ENCODE peak calls at places on chromosome 15, in five cellular contexts. One of them, this sample, is unnamed.

GRCh38 chr15:77112819-77113569 is 42.1 kb upstream of the TSPAN3 start:
- DNase-seq in A549: no peak
- DNase-seq in HepG2: no peak
- DNase-seq in K562: no peak
- DNase-seq in GM12878: no peak
- DNase-seq in this sample: no peak

GRCh38 chr15:40029979-40030893 is 8.7 kb downstream of the SRP14 start:
- DNase-seq in A549: peak
- DNase-seq in HepG2: peak
- DNase-seq in K562: peak
- DNase-seq in GM12878: no peak
- DNase-seq in this sample: peak

GRCh38 chr15:34436126-34436955 is 1.3 kb downstream of the GOLGA8A start:
- DNase-seq in A549: no peak
- DNase-seq in HepG2: no peak
- DNase-seq in K562: peak
- DNase-seq in GM12878: no peak
- DNase-seq in this sample: peak

GRCh38 chr15:88727439-88727838 is 75.8 kb upstream of the ACAN start:
- DNase-seq in A549: no peak
- DNase-seq in HepG2: no peak
- DNase-seq in K562: no peak
- DNase-seq in GM12878: no peak
- DNase-seq in this sample: no peak

GRCh38 chr15:79673416-79674123 is 223.2 kb downstream of the MTHFS start:
- DNase-seq in A549: peak
- DNase-seq in HepG2: no peak
- DNase-seq in K562: no peak
- DNase-seq in GM12878: peak
- DNase-seq in this sample: no peak

GRCh38 chr15:82183121-82184031 is 79.2 kb downstream of the EFL1 start:
- DNase-seq in A549: no peak
- DNase-seq in HepG2: no peak
- DNase-seq in K562: no peak
- DNase-seq in GM12878: no peak
- DNase-seq in this sample: no peak

GRCh38 chr15:96070636-96071035 is 259.9 kb upstream of the NR2F2 start:
- DNase-seq in A549: peak
- DNase-seq in HepG2: no peak
- DNase-seq in K562: no peak
- DNase-seq in GM12878: no peak
- DNase-seq in this sample: no peak

GRCh38 chr15:25862469-25863066 is 559 bp downstream of the ATP10A start:
- DNase-seq in A549: peak
- DNase-seq in HepG2: no peak
- DNase-seq in K562: no peak
- DNase-seq in GM12878: no peak
- DNase-seq in this sample: peak

GRCh38 chr15:98272586-98272985 is 312.1 kb downstream of the ARRDC4 start:
- DNase-seq in A549: no peak
- DNase-seq in HepG2: no peak
- DNase-seq in K562: no peak
- DNase-seq in GM12878: no peak
- DNase-seq in this sample: no peak

GRCh38 chr15:82159922-82160321 is 102.6 kb downstream of the EFL1 start:
- DNase-seq in A549: peak
- DNase-seq in HepG2: no peak
- DNase-seq in K562: no peak
- DNase-seq in GM12878: no peak
- DNase-seq in this sample: no peak

GRCh38 chr15:76904461-76905012 is 603 bp downstream of the SCAPER start:
- DNase-seq in A549: peak
- DNase-seq in HepG2: peak
- DNase-seq in K562: peak
- DNase-seq in GM12878: no peak
- DNase-seq in this sample: peak

GRCh38 chr15:49895337-49896223 is 223.5 kb downstream of the ATP8B4 start:
- DNase-seq in A549: no peak
- DNase-seq in HepG2: no peak
- DNase-seq in K562: no peak
- DNase-seq in GM12878: no peak
- DNase-seq in this sample: no peak

GRCh38 chr15:79373728-79374127 is 58.4 kb upstream of the MINAR1 start:
- DNase-seq in A549: no peak
- DNase-seq in HepG2: no peak
- DNase-seq in K562: no peak
- DNase-seq in GM12878: no peak
- DNase-seq in this sample: no peak

GRCh38 chr15:68992696-68993095 is 21.8 kb upstream of the NOX5 start:
- DNase-seq in A549: no peak
- DNase-seq in HepG2: no peak
- DNase-seq in K562: no peak
- DNase-seq in GM12878: no peak
- DNase-seq in this sample: no peak

GRCh38 chr15:44427756-44428724 is 611 bp downstream of the CTDSPL2 start:
- DNase-seq in A549: peak
- DNase-seq in HepG2: peak
- DNase-seq in K562: peak
- DNase-seq in GM12878: no peak
- DNase-seq in this sample: peak

GRCh38 chr15:60021589-60022378 is 17.7 kb downstream of the FOXB1 start:
- DNase-seq in A549: no peak
- DNase-seq in HepG2: no peak
- DNase-seq in K562: no peak
- DNase-seq in GM12878: no peak
- DNase-seq in this sample: no peak
- TF ChIP-seq ESRRA in A549: no peak
- TF ChIP-seq ESRRA in HepG2: no peak
- TF ChIP-seq ESRRA in K562: peak
- TF ChIP-seq ESRRA in GM12878: no peak
- TF ChIP-seq ESRRA in this sample: no peak

GRCh38 chr15:89836255-89837133 is 21.8 kb upstream of the ANPEP start:
- DNase-seq in A549: no peak
- DNase-seq in HepG2: no peak
- DNase-seq in K562: no peak
- DNase-seq in GM12878: no peak
- DNase-seq in this sample: no peak
- TF ChIP-seq ESRRA in A549: no peak
- TF ChIP-seq ESRRA in HepG2: no peak
- TF ChIP-seq ESRRA in K562: no peak
- TF ChIP-seq ESRRA in GM12878: no peak
- TF ChIP-seq ESRRA in this sample: no peak

GRCh38 chr15:63157891-63158431 is 684 bp upstream of the RPS27L start:
- DNase-seq in A549: peak
- DNase-seq in HepG2: peak
- DNase-seq in K562: peak
- DNase-seq in GM12878: no peak
- DNase-seq in this sample: no peak
- TF ChIP-seq ESRRA in A549: no peak
- TF ChIP-seq ESRRA in HepG2: peak
- TF ChIP-seq ESRRA in K562: no peak
- TF ChIP-seq ESRRA in GM12878: no peak
- TF ChIP-seq ESRRA in this sample: no peak

DNA sequence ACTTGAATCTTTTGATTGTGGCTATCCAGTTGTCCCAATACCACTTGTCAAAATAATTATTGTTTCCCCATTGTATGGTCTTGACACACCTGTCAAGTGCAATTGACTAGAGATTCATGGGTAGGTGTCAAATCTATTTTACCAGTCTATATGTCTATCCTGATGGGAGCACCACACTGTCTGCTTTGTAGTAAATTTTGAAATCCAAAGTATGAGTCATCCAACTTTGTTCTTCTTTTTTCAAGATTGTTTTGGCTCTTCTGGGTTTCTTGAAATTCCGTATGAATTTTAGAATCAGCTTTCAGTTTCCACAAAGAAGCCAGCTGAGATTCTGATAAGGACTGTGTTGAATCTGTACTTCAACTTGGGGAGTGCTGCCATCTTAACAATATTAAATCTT is 71.9 kb downstream of the CSNK1G1 start:
- DNase-seq in A549: peak
- DNase-seq in HepG2: no peak
- DNase-seq in K562: no peak
- DNase-seq in GM12878: no peak
- DNase-seq in this sample: no peak
- TF ChIP-seq ESRRA in A549: no peak
- TF ChIP-seq ESRRA in HepG2: no peak
- TF ChIP-seq ESRRA in K562: no peak
- TF ChIP-seq ESRRA in GM12878: no peak
- TF ChIP-seq ESRRA in this sample: no peak

GRCh38 chr15:74787251-74788041 is 5.6 kb downstream of the CSK start:
- DNase-seq in A549: peak
- DNase-seq in HepG2: no peak
- DNase-seq in K562: peak
- DNase-seq in GM12878: peak
- DNase-seq in this sample: peak

GRCh38 chr15:74788716-74789151 is 6.9 kb downstream of the CSK start:
- DNase-seq in A549: no peak
- DNase-seq in HepG2: no peak
- DNase-seq in K562: no peak
- DNase-seq in GM12878: peak
- DNase-seq in this sample: peak

GRCh38 chr15:74786659-74787165 is 4.8 kb downstream of the CSK start:
- DNase-seq in A549: no peak
- DNase-seq in HepG2: no peak
- DNase-seq in K562: no peak
- DNase-seq in GM12878: no peak
- DNase-seq in this sample: no peak

GRCh38 chr15:74789171-74789627 is 7.3 kb downstream of the CSK start:
- DNase-seq in A549: no peak
- DNase-seq in HepG2: no peak
- DNase-seq in K562: no peak
- DNase-seq in GM12878: no peak
- DNase-seq in this sample: no peak

DNA sequence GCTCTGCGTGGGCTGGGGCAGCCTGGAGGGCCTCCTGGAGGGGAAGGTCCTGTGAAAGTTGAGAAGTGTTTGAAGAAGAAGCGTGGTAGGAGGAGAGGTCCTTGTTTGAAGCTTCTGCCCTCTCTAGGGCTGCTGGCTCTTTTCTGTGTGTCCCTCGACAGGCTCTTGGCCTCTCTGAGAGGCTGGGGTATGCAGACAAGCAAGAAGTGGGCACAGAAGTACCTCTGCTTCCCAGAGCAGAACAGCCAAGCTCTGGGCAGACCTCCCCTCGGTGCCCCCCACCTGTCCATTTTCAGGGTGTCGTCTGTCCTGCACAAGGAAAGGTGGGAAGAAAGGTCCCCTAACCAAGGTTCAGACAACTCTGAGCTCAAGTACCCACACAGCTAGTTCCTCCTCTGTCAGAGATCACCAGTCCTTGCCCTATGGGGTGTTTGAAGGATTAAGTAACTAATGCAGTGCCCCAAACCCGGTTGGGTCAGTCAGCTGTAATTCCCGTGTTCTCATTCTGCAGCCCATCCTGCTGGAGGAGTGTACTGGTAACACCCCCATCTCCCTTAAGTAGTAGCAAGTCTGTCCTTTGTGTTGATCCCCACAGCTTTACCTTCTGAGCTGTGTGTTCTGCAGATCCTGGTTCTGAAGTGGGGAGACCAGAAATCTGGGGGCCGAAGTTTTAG is 6.3 kb downstream of the CSK start:
- DNase-seq in A549: no peak
- DNase-seq in HepG2: no peak
- DNase-seq in K562: no peak
- DNase-seq in GM12878: no peak
- DNase-seq in this sample: no peak
- TF ChIP-seq ESRRA in A549: no peak
- TF ChIP-seq ESRRA in HepG2: no peak
- TF ChIP-seq ESRRA in K562: no peak
- TF ChIP-seq ESRRA in GM12878: no peak
- TF ChIP-seq ESRRA in this sample: no peak

GRCh38 chr15:31197497-31198414 is 96.2 kb upstream of the TRPM1 start:
- DNase-seq in A549: peak
- DNase-seq in HepG2: peak
- DNase-seq in K562: peak
- DNase-seq in GM12878: peak
- DNase-seq in this sample: peak
- TF ChIP-seq ESRRA in A549: no peak
- TF ChIP-seq ESRRA in HepG2: peak
- TF ChIP-seq ESRRA in K562: peak
- TF ChIP-seq ESRRA in GM12878: no peak
- TF ChIP-seq ESRRA in this sample: peak

DNA sequence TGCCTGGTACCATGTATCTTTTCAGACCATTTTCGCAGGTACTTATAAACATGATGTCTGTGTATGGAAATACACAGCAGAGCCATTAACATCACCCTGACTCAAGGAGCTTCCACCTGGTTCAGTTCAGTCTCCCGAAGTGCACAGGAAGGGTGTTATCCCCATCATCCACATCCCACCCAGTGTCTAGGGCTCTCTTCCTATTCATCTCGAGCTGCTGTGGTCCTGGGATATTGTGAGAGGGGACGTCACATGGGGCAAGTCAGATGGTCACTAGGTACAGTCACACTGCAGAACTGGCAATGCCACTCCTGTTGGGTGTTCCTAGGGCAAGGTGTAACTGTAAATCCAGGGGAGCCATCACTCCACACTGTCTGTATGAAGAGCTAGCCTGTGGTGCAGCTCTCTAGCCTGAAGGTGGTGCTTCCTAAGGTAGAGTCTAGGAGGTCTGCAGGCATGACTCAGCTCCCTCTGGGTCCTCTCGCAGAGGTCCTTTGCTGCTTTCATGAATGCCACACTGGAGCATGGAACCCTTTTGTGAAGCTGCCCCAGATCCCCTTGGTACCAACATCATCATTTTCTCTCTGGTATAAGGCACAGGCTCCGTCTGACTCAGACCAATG is 13.9 kb downstream of the ISLR2 start:
- DNase-seq in A549: peak
- DNase-seq in HepG2: peak
- DNase-seq in K562: peak
- DNase-seq in GM12878: no peak
- DNase-seq in this sample: no peak
- TF ChIP-seq ESRRA in A549: no peak
- TF ChIP-seq ESRRA in HepG2: no peak
- TF ChIP-seq ESRRA in K562: no peak
- TF ChIP-seq ESRRA in GM12878: no peak
- TF ChIP-seq ESRRA in this sample: no peak

DNA sequence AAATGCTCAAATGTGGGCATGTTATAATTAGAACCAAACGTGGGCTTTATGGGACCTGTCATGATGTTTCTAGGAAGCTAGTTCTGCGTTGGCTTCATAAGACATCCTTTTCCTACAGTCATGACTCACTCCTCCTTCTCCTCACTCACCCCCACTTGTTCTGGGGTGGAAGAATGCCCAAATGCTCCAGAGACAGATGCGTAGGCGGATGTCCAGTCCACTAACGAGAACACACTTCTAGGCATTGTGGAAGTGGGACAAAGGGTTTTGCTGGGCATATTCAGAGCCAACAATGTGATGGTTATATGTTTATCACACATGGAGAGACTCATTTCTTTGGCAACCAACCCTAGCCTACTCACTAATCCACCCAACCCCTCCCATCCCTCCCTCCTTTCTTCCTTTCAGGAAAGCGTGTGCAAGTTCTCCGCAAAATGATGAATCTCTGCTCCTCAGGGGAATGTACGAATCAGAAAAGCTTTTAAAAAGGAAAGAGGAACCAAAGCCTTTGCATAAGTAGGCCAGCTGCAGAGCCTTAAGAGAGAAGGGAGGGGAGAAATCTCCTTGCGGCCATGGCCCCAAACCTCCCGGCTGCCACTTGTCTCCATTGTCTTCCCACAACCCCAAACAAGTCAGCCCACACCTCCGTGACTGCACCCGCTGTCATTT is 123.0 kb upstream of the SPRED1 start:
- DNase-seq in A549: no peak
- DNase-seq in HepG2: no peak
- DNase-seq in K562: peak
- DNase-seq in GM12878: peak
- DNase-seq in this sample: no peak
- TF ChIP-seq ESRRA in A549: no peak
- TF ChIP-seq ESRRA in HepG2: no peak
- TF ChIP-seq ESRRA in K562: no peak
- TF ChIP-seq ESRRA in GM12878: no peak
- TF ChIP-seq ESRRA in this sample: no peak